ENCODE peak calls at places on chromosomes 3 and 15, in six cellular contexts. One of them, this sample, is unnamed.
A peak's percentile ranks its signal among the peaks of the same experiment; 100 is the strongest.

GRCh38 chr3:23590874-23591273 is 214.9 kb upstream of the UBE2E1 start:
- DNase-seq in retina: no peak
- DNase-seq in activated CD8-positive, alpha-beta memory T cell treated with anti-CD3 and anti-CD28 coated beads, Interleukin-2, amount 50 U/mL, for 48 hours: no peak
- DNase-seq in effector memory CD8-positive, alpha-beta T cell: no peak
- DNase-seq in NCI-H1694: no peak
- DNase-seq in stomach: no peak
- DNase-seq in this sample: no peak

GRCh38 chr3:18946524-18946923 is 201.8 kb upstream of the KCNH8 start:
- DNase-seq in retina: no peak
- DNase-seq in activated CD8-positive, alpha-beta memory T cell treated with anti-CD3 and anti-CD28 coated beads, Interleukin-2, amount 50 U/mL, for 48 hours: no peak
- DNase-seq in effector memory CD8-positive, alpha-beta T cell: no peak
- DNase-seq in NCI-H1694: no peak
- DNase-seq in stomach: no peak
- DNase-seq in this sample: no peak

GRCh38 chr15:71448688-71449114 is 333.4 kb downstream of the THSD4 start:
- DNase-seq in NCI-H1694: peak; percentile 66
- DNase-seq in effector memory CD8-positive, alpha-beta T cell: no peak
- DNase-seq in stomach: peak; percentile 60
- DNase-seq in activated CD8-positive, alpha-beta memory T cell treated with anti-CD3 and anti-CD28 coated beads, Interleukin-2, amount 50 U/mL, for 48 hours: no peak
- DNase-seq in retina: peak; percentile 67
- DNase-seq in this sample: peak; percentile 22

GRCh38 chr15:70065006-70065722 is 32.6 kb downstream of the TLE3 start:
- DNase-seq in stomach: peak; percentile 85
- DNase-seq in NCI-H1694: no peak
- DNase-seq in effector memory CD8-positive, alpha-beta T cell: no peak
- DNase-seq in activated CD8-positive, alpha-beta memory T cell treated with anti-CD3 and anti-CD28 coated beads, Interleukin-2, amount 50 U/mL, for 48 hours: no peak
- DNase-seq in retina: no peak
- DNase-seq in this sample: peak; percentile 62

GRCh38 chr15:22845289-22845900 is 6.9 kb downstream of the NIPA2 start:
- DNase-seq in activated CD8-positive, alpha-beta memory T cell treated with anti-CD3 and anti-CD28 coated beads, Interleukin-2, amount 50 U/mL, for 48 hours: no peak
- DNase-seq in effector memory CD8-positive, alpha-beta T cell: no peak
- DNase-seq in stomach: no peak
- DNase-seq in NCI-H1694: no peak
- DNase-seq in retina: no peak
- DNase-seq in this sample: no peak

GRCh38 chr3:192928720-192929119 is 11.1 kb upstream of the MB21D2 start:
- DNase-seq in NCI-H1694: no peak
- DNase-seq in stomach: no peak
- DNase-seq in effector memory CD8-positive, alpha-beta T cell: no peak
- DNase-seq in activated CD8-positive, alpha-beta memory T cell treated with anti-CD3 and anti-CD28 coated beads, Interleukin-2, amount 50 U/mL, for 48 hours: no peak
- DNase-seq in retina: no peak
- DNase-seq in this sample: no peak

GRCh38 chr3:195892355-195893120 is 15.8 kb downstream of the TNK2 start:
- DNase-seq in stomach: no peak
- DNase-seq in effector memory CD8-positive, alpha-beta T cell: no peak
- DNase-seq in activated CD8-positive, alpha-beta memory T cell treated with anti-CD3 and anti-CD28 coated beads, Interleukin-2, amount 50 U/mL, for 48 hours: no peak
- DNase-seq in NCI-H1694: no peak
- DNase-seq in retina: peak; percentile 71
- DNase-seq in this sample: peak; percentile 38

GRCh38 chr15:58444658-58445332 is 13.0 kb downstream of the LIPC start:
- DNase-seq in NCI-H1694: no peak
- DNase-seq in retina: no peak
- DNase-seq in effector memory CD8-positive, alpha-beta T cell: no peak
- DNase-seq in stomach: no peak
- DNase-seq in activated CD8-positive, alpha-beta memory T cell treated with anti-CD3 and anti-CD28 coated beads, Interleukin-2, amount 50 U/mL, for 48 hours: no peak
- DNase-seq in this sample: no peak

GRCh38 chr3:46378426-46378942 is 7.7 kb downstream of the CCR5 start:
- DNase-seq in NCI-H1694: no peak
- DNase-seq in effector memory CD8-positive, alpha-beta T cell: peak; percentile 52
- DNase-seq in activated CD8-positive, alpha-beta memory T cell treated with anti-CD3 and anti-CD28 coated beads, Interleukin-2, amount 50 U/mL, for 48 hours: peak; percentile 81
- DNase-seq in retina: peak; percentile 54
- DNase-seq in stomach: peak; percentile 68
- DNase-seq in this sample: peak; percentile 76

GRCh38 chr3:176430244-176430893 is 766.9 kb downstream of the TBL1XR1 start:
- DNase-seq in NCI-H1694: peak; percentile 28
- DNase-seq in retina: peak; percentile 35
- DNase-seq in activated CD8-positive, alpha-beta memory T cell treated with anti-CD3 and anti-CD28 coated beads, Interleukin-2, amount 50 U/mL, for 48 hours: no peak
- DNase-seq in stomach: no peak
- DNase-seq in effector memory CD8-positive, alpha-beta T cell: no peak
- DNase-seq in this sample: no peak

GRCh38 chr3:45041666-45042065 is 15.6 kb downstream of the CLEC3B start:
- DNase-seq in retina: no peak
- DNase-seq in activated CD8-positive, alpha-beta memory T cell treated with anti-CD3 and anti-CD28 coated beads, Interleukin-2, amount 50 U/mL, for 48 hours: no peak
- DNase-seq in NCI-H1694: no peak
- DNase-seq in stomach: no peak
- DNase-seq in effector memory CD8-positive, alpha-beta T cell: no peak
- DNase-seq in this sample: no peak

GRCh38 chr3:10194328-10195071 is 29.8 kb downstream of the IRAK2 start:
- DNase-seq in activated CD8-positive, alpha-beta memory T cell treated with anti-CD3 and anti-CD28 coated beads, Interleukin-2, amount 50 U/mL, for 48 hours: peak; percentile 72
- DNase-seq in effector memory CD8-positive, alpha-beta T cell: peak; percentile 63
- DNase-seq in retina: no peak
- DNase-seq in NCI-H1694: no peak
- DNase-seq in stomach: no peak
- DNase-seq in this sample: peak; percentile 40